ENCODE peak calls at places on chromosomes 5 and 9, in five cellular contexts. K is testis, L is cardiac muscle cell, R is spleen, B is uterus. F is an unnamed sample.

GRCh38 chr5:30607301-30607700 is 586.2 kb upstream of the CDH6 start:
- DNase-seq in L (no peak), R (no peak), K (no peak), B (no peak), F (no peak)

GRCh38 chr9:76013797-76014196 is 123.3 kb downstream of the PCSK5 start:
- DNase-seq in K (no peak), L (no peak), R (no peak), B (no peak), F (no peak)

GRCh38 chr9:137301086-137301947 is 754 bp downstream of the NRARP start:
- DNase-seq in L (peak), K (no peak), B (no peak), R (no peak), F (peak)

GRCh38 chr9:86303316-86303975 is 21.1 kb upstream of the ISCA1 start:
- DNase-seq in B (no peak), K (no peak), R (no peak), L (no peak), F (no peak)

GRCh38 chr9:137762414-137763061 is 115.0 kb upstream of the CACNA1B start:
- DNase-seq in B (no peak), R (no peak), L (no peak), K (no peak), F (no peak)

GRCh38 chr9:113589407-113589806 is 125.9 kb downstream of the RGS3 start:
- DNase-seq in K (no peak), L (no peak), B (peak), R (peak), F (peak)

GRCh38 chr5:82100303-82101077 is 128.7 kb downstream of the ATG10 start:
- DNase-seq in B (no peak), L (no peak), R (no peak), K (no peak), F (no peak)

GRCh38 chr5:139848508-139849100 is 53.0 kb downstream of the PSD2 start:
- DNase-seq in K (no peak), L (no peak), R (peak), B (peak), F (peak)

GRCh38 chr9:126276056-126276728 is 50.4 kb upstream of the MVB12B start:
- DNase-seq in L (no peak), K (no peak), R (no peak), B (no peak), F (no peak)

GRCh38 chr5:139984816-139985215 is 58.3 kb downstream of the NRG2 start:
- DNase-seq in K (no peak), B (no peak), R (no peak), L (no peak), F (no peak)

GRCh38 chr5:76813982-76814562 is 4.8 kb upstream of the F2RL1 start:
- DNase-seq in K (no peak), L (no peak), R (no peak), B (no peak), F (no peak)

GRCh38 chr9:131310833-131311554 is 21.5 kb downstream of the PLPP7 start:
- DNase-seq in B (no peak), K (no peak), R (peak), L (no peak), F (no peak)

GRCh38 chr5:19270153-19270552 is 717.8 kb downstream of the CDH18 start:
- DNase-seq in L (no peak), R (no peak), K (no peak), B (no peak), F (no peak)

GRCh38 chr9:3008091-3008490 is 164.2 kb upstream of the PUM3 start:
- DNase-seq in R (no peak), B (no peak), K (no peak), L (no peak), F (no peak)

GRCh38 chr9:2727966-2728613 is 10.8 kb downstream of the KCNV2 start:
- DNase-seq in L (peak), K (peak), B (peak), R (no peak), F (peak)

GRCh38 chr5:102223542-102224444 is 72.3 kb downstream of the SLCO4C1 start:
- DNase-seq in B (no peak), L (peak), R (no peak), K (no peak), F (no peak)

GRCh38 chr5:172150514-172151425 is 37.3 kb downstream of the STK10 start:
- DNase-seq in K (peak), L (no peak), B (no peak), R (peak), F (peak)

GRCh38 chr5:38922199-38922598 is 76.4 kb downstream of the OSMR start:
- DNase-seq in R (no peak), B (no peak), L (peak), K (peak), F (peak)

GRCh38 chr5:114116981-114117380 is 244.9 kb upstream of the KCNN2 start:
- DNase-seq in K (no peak), R (no peak), B (no peak), L (no peak), F (no peak)

GRCh38 chr9:92600742-92601261 is 65.0 kb upstream of the ECM2 start:
- DNase-seq in R (no peak), K (no peak), L (no peak), B (peak), F (no peak)

GRCh38 chr5:54309751-54310432 is 481 bp downstream of the ARL15 start:
- DNase-seq in R (peak), L (peak), K (peak), B (peak), F (peak)

GRCh38 chr9:69877852-69878507 is 57.4 kb downstream of the CFAP95 start:
- DNase-seq in R (no peak), K (no peak), B (no peak), L (peak), F (no peak)

GRCh38 chr9:123952631-123953147 is 22.8 kb upstream of the DENND1A start:
- DNase-seq in B (no peak), L (no peak), R (no peak), K (no peak), F (no peak)
- H3K4me3 ChIP-seq in B (no peak), L (no peak), R (no peak), K (no peak), F (no peak)

DNA sequence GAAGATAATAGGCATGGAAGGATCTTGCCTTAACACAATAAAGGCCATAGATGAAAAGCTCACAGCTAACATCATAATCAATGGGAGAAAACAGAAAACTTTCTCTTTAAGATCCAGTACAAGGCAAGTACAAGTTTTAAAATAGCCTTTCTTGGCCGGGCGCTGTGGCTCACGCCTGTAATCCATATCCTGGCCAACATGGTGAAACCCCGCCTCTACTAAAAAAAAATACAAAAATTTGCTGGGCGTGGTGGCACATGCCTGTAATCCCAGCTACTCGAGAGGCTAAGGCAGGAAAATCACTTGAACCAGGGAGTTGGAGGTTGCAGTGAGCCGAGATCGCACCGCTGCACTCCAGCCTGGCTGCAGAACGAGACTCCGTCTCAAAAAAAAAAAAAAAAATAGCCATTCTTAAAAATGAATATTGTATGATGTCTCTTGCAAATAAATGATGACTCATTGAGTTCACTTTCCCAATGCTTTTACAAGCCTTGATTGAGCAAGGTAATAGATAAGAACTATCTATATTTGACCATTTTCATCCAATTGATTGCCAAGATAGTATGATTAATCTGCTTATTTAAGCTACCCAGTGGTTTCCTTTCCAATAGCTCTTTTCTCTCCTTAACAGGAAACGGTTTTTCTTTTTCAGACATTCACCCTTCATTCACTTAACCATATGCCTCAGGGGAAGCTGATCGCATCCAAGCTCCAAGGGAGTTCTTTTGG is 15.8 kb downstream of the CCDC152 start:
- DNase-seq in B (no peak), K (no peak), R (no peak), L (no peak), F (peak)
- H3K4me3 ChIP-seq in B (no peak), K (no peak), R (no peak), L (no peak), F (peak)

GRCh38 chr5:128644863-128645262 is 106.8 kb upstream of the FBN2 start:
- DNase-seq in K (no peak), B (no peak), R (no peak), L (no peak), F (no peak)
- H3K4me3 ChIP-seq in K (no peak), B (no peak), R (no peak), L (no peak), F (no peak)

DNA sequence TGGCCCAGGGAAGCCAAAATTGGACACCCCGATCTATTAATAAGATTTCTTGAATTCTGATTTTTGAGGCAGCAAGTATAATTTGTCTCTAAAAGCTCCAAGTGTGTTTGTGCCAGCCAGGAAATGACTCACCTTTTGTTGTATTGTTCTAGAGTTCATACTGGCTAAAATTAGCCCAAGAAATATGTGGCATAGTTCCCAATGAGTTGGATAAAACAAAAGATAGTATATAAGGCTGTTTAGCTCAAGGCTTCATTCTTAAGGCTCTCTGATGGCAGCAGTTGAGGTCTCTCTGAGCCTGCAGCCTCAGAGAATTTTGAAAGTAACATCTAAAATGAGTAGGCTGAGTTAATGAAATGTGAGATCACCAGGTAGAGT is 21.6 kb downstream of the HMGXB3 start:
- DNase-seq in K (no peak), L (no peak), R (no peak), B (no peak), F (no peak)
- H3K4me3 ChIP-seq in K (no peak), L (no peak), R (no peak), B (no peak), F (no peak)

F was measured in heart left ventricle.